ENCODE peak calls at places on chromosomes 13 and 19, in four cellular contexts. One of them, this sample, is unnamed.

GRCh38 chr13:59877933-59878332 is 285.8 kb downstream of the DIAPH3 start:
- DNase-seq in fibroblast of pulmonary artery: no peak
- DNase-seq in CD4-positive, alpha-beta T cell: no peak
- DNase-seq in mucosa of descending colon: no peak
- DNase-seq in this sample: no peak

GRCh38 chr19:57786906-57787305 is 17.4 kb downstream of the ZNF586 start:
- DNase-seq in mucosa of descending colon: no peak
- DNase-seq in fibroblast of pulmonary artery: no peak
- DNase-seq in CD4-positive, alpha-beta T cell: no peak
- DNase-seq in this sample: no peak

GRCh38 chr13:48818495-48818961 is 157.2 kb upstream of the FNDC3A start:
- DNase-seq in fibroblast of pulmonary artery: peak; percentile 88
- DNase-seq in mucosa of descending colon: no peak
- DNase-seq in CD4-positive, alpha-beta T cell: no peak
- DNase-seq in this sample: no peak

GRCh38 chr19:55197531-55197930 is 11.8 kb downstream of the PTPRH start:
- DNase-seq in CD4-positive, alpha-beta T cell: no peak
- DNase-seq in mucosa of descending colon: no peak
- DNase-seq in fibroblast of pulmonary artery: no peak
- DNase-seq in this sample: no peak

GRCh38 chr13:80712026-80712425 is 371.1 kb upstream of the SPRY2 start:
- DNase-seq in fibroblast of pulmonary artery: peak; percentile 38
- DNase-seq in mucosa of descending colon: no peak
- DNase-seq in CD4-positive, alpha-beta T cell: no peak
- DNase-seq in this sample: no peak

GRCh38 chr13:46751811-46752635 is 44.9 kb downstream of the ESD start:
- DNase-seq in fibroblast of pulmonary artery: no peak
- DNase-seq in mucosa of descending colon: no peak
- DNase-seq in CD4-positive, alpha-beta T cell: peak; percentile 35
- DNase-seq in this sample: no peak

GRCh38 chr13:98975822-98976261 is 2.0 kb downstream of the DOCK9 start:
- DNase-seq in CD4-positive, alpha-beta T cell: no peak
- DNase-seq in mucosa of descending colon: no peak
- DNase-seq in fibroblast of pulmonary artery: peak; percentile 43
- DNase-seq in this sample: no peak

GRCh38 chr13:113722921-113723320 is 36.1 kb upstream of the TMEM255B start:
- DNase-seq in fibroblast of pulmonary artery: no peak
- DNase-seq in mucosa of descending colon: peak; percentile 23
- DNase-seq in CD4-positive, alpha-beta T cell: no peak
- DNase-seq in this sample: no peak

GRCh38 chr13:85498774-85499173 is 300.4 kb downstream of the SLITRK6 start:
- DNase-seq in CD4-positive, alpha-beta T cell: no peak
- DNase-seq in mucosa of descending colon: no peak
- DNase-seq in fibroblast of pulmonary artery: no peak
- DNase-seq in this sample: no peak

GRCh38 chr19:22806418-22806817 is 22.5 kb upstream of the ZNF99 start:
- DNase-seq in CD4-positive, alpha-beta T cell: no peak
- DNase-seq in mucosa of descending colon: no peak
- DNase-seq in fibroblast of pulmonary artery: no peak
- DNase-seq in this sample: no peak

GRCh38 chr19:609001-609340 is 19.3 kb downstream of the HCN2 start:
- DNase-seq in mucosa of descending colon: peak; percentile 56
- DNase-seq in fibroblast of pulmonary artery: no peak
- DNase-seq in CD4-positive, alpha-beta T cell: no peak
- DNase-seq in this sample: no peak

GRCh38 chr13:42893346-42893745 is 98.7 kb downstream of the EPSTI1 start:
- DNase-seq in fibroblast of pulmonary artery: peak; percentile 81
- DNase-seq in CD4-positive, alpha-beta T cell: no peak
- DNase-seq in mucosa of descending colon: no peak
- DNase-seq in this sample: no peak

GRCh38 chr19:34539396-34539795 is 57.8 kb downstream of the WTIP start:
- DNase-seq in CD4-positive, alpha-beta T cell: no peak
- DNase-seq in mucosa of descending colon: no peak
- DNase-seq in fibroblast of pulmonary artery: no peak
- DNase-seq in this sample: no peak

GRCh38 chr19:45842198-45842597 is 20.7 kb downstream of the SYMPK start:
- DNase-seq in fibroblast of pulmonary artery: no peak
- DNase-seq in mucosa of descending colon: peak; percentile 7
- DNase-seq in CD4-positive, alpha-beta T cell: no peak
- DNase-seq in this sample: no peak

GRCh38 chr13:100650321-100650720 is 24.3 kb downstream of the TMTC4 start:
- DNase-seq in mucosa of descending colon: no peak
- DNase-seq in fibroblast of pulmonary artery: no peak
- DNase-seq in CD4-positive, alpha-beta T cell: no peak
- DNase-seq in this sample: no peak

GRCh38 chr13:91247768-91248167 is 99.7 kb upstream of the MIR17HG start:
- DNase-seq in fibroblast of pulmonary artery: peak; percentile 12
- DNase-seq in CD4-positive, alpha-beta T cell: no peak
- DNase-seq in mucosa of descending colon: no peak
- DNase-seq in this sample: no peak
- TF ChIP-seq CTCF in fibroblast of pulmonary artery: peak; percentile 16
- TF ChIP-seq CTCF in CD4-positive, alpha-beta T cell: no peak
- TF ChIP-seq CTCF in mucosa of descending colon: no peak
- TF ChIP-seq CTCF in this sample: no peak

GRCh38 chr13:30159446-30159839 is 147.9 kb downstream of the KATNAL1 start:
- DNase-seq in mucosa of descending colon: no peak
- DNase-seq in fibroblast of pulmonary artery: peak; percentile 51
- DNase-seq in CD4-positive, alpha-beta T cell: no peak
- DNase-seq in this sample: no peak

GRCh38 chr13:30156826-30157615 is 150.3 kb downstream of the KATNAL1 start:
- DNase-seq in CD4-positive, alpha-beta T cell: no peak
- DNase-seq in fibroblast of pulmonary artery: no peak
- DNase-seq in mucosa of descending colon: no peak
- DNase-seq in this sample: no peak

GRCh38 chr13:30157616-30157993 is 149.7 kb downstream of the KATNAL1 start:
- DNase-seq in fibroblast of pulmonary artery: no peak
- DNase-seq in mucosa of descending colon: no peak
- DNase-seq in CD4-positive, alpha-beta T cell: no peak
- DNase-seq in this sample: no peak

GRCh38 chr13:30156270-30156669 is 151.1 kb downstream of the KATNAL1 start:
- DNase-seq in CD4-positive, alpha-beta T cell: no peak
- DNase-seq in mucosa of descending colon: no peak
- DNase-seq in fibroblast of pulmonary artery: no peak
- DNase-seq in this sample: no peak

DNA sequence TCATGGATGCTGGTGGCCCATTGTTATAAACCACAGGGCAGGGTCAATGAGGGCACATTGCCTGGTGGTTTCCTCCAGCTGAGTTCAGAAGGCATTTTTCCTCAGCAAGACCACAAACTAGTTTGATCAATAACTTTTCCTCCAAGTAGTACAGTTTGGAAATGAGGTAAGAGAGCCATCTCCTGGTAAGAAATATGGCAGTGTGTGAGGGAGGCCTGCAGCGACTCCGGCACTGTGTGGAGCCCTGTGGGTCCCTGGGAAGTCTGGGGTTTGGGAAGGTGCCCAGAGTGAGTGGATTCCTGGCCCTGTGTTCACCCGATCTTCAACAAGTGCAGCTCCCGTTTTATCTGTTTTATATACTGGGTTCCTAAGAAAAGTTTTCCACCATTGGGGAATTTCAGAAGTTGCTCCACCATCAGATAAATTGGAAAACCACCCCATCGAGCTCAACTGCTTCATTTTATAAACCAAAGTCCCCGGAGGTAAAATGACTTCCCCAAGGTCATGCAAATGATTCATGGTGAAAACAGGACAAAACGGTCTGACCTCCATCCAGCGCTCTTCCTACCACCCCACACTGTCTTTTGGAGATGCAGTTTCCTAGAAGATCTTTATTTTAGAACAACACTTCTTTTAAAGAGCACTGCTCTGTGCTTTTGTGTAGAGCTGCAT is 148.4 kb downstream of the KATNAL1 start:
- DNase-seq in fibroblast of pulmonary artery: peak; percentile 49
- DNase-seq in mucosa of descending colon: no peak
- DNase-seq in CD4-positive, alpha-beta T cell: no peak
- DNase-seq in this sample: peak; percentile 38
- TF ChIP-seq CTCF in fibroblast of pulmonary artery: peak; percentile 42
- TF ChIP-seq CTCF in mucosa of descending colon: no peak
- TF ChIP-seq CTCF in CD4-positive, alpha-beta T cell: peak; percentile 74
- TF ChIP-seq CTCF in this sample: peak; percentile 38

GRCh38 chr19:31338069-31338767 is 11.0 kb downstream of the TSHZ3 start:
- DNase-seq in mucosa of descending colon: peak; percentile 44
- DNase-seq in fibroblast of pulmonary artery: peak; percentile 91
- DNase-seq in CD4-positive, alpha-beta T cell: no peak
- DNase-seq in this sample: peak; percentile 85
- TF ChIP-seq CTCF in mucosa of descending colon: no peak
- TF ChIP-seq CTCF in fibroblast of pulmonary artery: peak; percentile 92
- TF ChIP-seq CTCF in CD4-positive, alpha-beta T cell: no peak
- TF ChIP-seq CTCF in this sample: peak; percentile 77

GRCh38 chr13:51091839-51092238 is 19.2 kb downstream of the C13orf42 start:
- DNase-seq in mucosa of descending colon: no peak
- DNase-seq in fibroblast of pulmonary artery: no peak
- DNase-seq in CD4-positive, alpha-beta T cell: no peak
- DNase-seq in this sample: no peak
- TF ChIP-seq CTCF in mucosa of descending colon: no peak
- TF ChIP-seq CTCF in fibroblast of pulmonary artery: no peak
- TF ChIP-seq CTCF in CD4-positive, alpha-beta T cell: no peak
- TF ChIP-seq CTCF in this sample: no peak

GRCh38 chr13:106034201-106034600 is 501.3 kb downstream of the EFNB2 start:
- DNase-seq in mucosa of descending colon: no peak
- DNase-seq in CD4-positive, alpha-beta T cell: no peak
- DNase-seq in fibroblast of pulmonary artery: peak; percentile 33
- DNase-seq in this sample: no peak

GRCh38 chr13:106036870-106037269 is 498.6 kb downstream of the EFNB2 start:
- DNase-seq in mucosa of descending colon: peak; percentile 32
- DNase-seq in CD4-positive, alpha-beta T cell: no peak
- DNase-seq in fibroblast of pulmonary artery: no peak
- DNase-seq in this sample: no peak

GRCh38 chr13:106028916-106029315 is 506.5 kb downstream of the EFNB2 start:
- DNase-seq in CD4-positive, alpha-beta T cell: no peak
- DNase-seq in mucosa of descending colon: no peak
- DNase-seq in fibroblast of pulmonary artery: no peak
- DNase-seq in this sample: no peak

GRCh38 chr13:106029901-106030300 is 505.6 kb downstream of the EFNB2 start:
- DNase-seq in fibroblast of pulmonary artery: no peak
- DNase-seq in CD4-positive, alpha-beta T cell: no peak
- DNase-seq in mucosa of descending colon: no peak
- DNase-seq in this sample: no peak

DNA sequence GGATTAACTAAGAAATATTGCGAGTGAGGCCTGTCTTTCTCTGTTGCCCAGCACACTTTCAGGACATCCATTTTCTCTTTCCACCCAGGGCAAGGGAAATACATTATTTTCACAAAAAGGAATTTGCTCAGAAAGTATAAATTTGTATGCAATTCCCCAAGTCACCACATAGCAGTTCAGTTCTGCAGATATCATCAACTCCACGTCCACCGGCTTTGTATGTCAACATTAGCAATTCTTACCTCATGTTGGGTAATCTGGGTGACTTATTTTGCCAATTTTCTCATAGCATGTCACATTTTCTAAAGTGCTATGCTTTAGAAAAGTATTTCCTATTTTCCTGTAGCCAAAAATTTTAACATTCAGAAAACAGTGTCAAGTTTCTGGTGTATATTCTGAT is 501.8 kb downstream of the EFNB2 start:
- DNase-seq in CD4-positive, alpha-beta T cell: no peak
- DNase-seq in fibroblast of pulmonary artery: peak; percentile 84
- DNase-seq in mucosa of descending colon: no peak
- DNase-seq in this sample: no peak
- TF ChIP-seq CTCF in CD4-positive, alpha-beta T cell: no peak
- TF ChIP-seq CTCF in fibroblast of pulmonary artery: peak; percentile 48
- TF ChIP-seq CTCF in mucosa of descending colon: no peak
- TF ChIP-seq CTCF in this sample: no peak

DNA sequence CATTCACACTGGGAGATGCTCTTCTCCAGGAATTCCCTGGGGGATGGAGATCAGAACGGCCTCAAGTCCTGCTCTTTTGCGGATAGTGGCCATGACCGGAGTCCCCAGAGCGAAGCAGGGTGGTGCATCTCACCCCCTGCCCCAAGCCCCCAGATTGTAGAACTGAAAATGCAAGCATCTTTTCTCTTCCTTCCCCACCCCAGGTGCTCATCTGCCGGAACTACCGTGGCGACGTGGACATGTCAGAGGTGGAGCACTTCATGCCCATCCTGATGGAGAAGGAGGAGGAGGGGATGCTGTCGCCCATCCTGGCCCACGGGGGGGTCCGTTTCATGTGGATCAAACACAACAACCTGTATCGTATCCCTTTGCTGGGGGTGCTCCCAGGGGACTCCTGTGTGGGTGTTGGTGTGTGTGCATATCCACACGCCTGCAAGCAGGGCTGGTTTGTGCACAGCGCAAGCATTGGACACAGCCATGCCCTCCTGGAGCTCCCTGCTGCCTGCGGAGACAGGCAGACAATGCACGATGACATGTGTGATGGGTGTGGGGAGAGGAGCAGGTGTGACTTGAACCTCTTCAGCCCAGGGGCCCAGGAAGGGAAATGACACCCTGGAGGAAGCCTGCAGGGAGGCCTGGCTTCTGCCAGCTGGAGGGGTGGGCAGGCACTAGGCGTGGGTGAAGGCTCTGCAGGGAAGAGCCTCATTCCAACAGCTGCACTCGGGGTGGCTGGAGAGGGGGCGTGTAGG is 5.7 kb downstream of the AP1M1 start:
- DNase-seq in CD4-positive, alpha-beta T cell: peak; percentile 20
- DNase-seq in mucosa of descending colon: no peak
- DNase-seq in fibroblast of pulmonary artery: no peak
- DNase-seq in this sample: no peak
- TF ChIP-seq CTCF in CD4-positive, alpha-beta T cell: no peak
- TF ChIP-seq CTCF in mucosa of descending colon: no peak
- TF ChIP-seq CTCF in fibroblast of pulmonary artery: no peak
- TF ChIP-seq CTCF in this sample: no peak

This sample was measured in ovary.